ENCODE peak calls at places on chromosomes 11 and 22, in eight cellular contexts. N, Y, I, A, D, B, K and Q are unnamed samples.
A peak's percentile ranks its signal among the peaks of the same experiment; 100 is the strongest.

GRCh38 chr11:128632151-128632791 is 44.9 kb upstream of the ETS1 start:
- DNase-seq in N (peak; percentile 68), I (no peak), B (peak; percentile 61), A (peak; percentile 69), D (peak; percentile 74), Y (peak; percentile 40), K (peak; percentile 39), Q (no peak)

GRCh38 chr11:14642873-14643696 is 519 bp upstream of the PDE3B start:
- DNase-seq in N (no peak), I (no peak), Y (no peak), B (no peak), A (no peak), D (no peak), K (no peak), Q (no peak)

GRCh38 chr11:116725434-116726221 is 47.2 kb downstream of the BUD13 start:
- DNase-seq in A (no peak), I (no peak), N (no peak), D (peak; percentile 44), B (no peak), Y (no peak), K (no peak), Q (no peak)

GRCh38 chr11:94218372-94218771 is 86.0 kb upstream of the IZUMO1R start:
- DNase-seq in I (no peak), K (no peak), Y (no peak), B (no peak), N (no peak), A (no peak), D (peak; percentile 9), Q (no peak)

GRCh38 chr11:13152736-13153541 is 124.7 kb upstream of the BMAL1 start:
- DNase-seq in D (peak; percentile 42), I (no peak), K (peak; percentile 61), B (no peak), A (no peak), Y (no peak), N (no peak), Q (no peak)

GRCh38 chr11:47366020-47366490 is 12.3 kb downstream of the SPI1 start:
- DNase-seq in K (no peak), B (no peak), A (no peak), N (no peak), I (no peak), D (no peak), Y (no peak), Q (no peak)

GRCh38 chr11:58707767-58708166 is 24.0 kb downstream of the GLYAT start:
- DNase-seq in B (no peak), N (no peak), I (no peak), K (no peak), Y (no peak), A (no peak), D (no peak), Q (no peak)

GRCh38 chr11:24134879-24135588 is 361.8 kb upstream of the LUZP2 start:
- DNase-seq in I (no peak), Y (no peak), D (no peak), A (no peak), K (no peak), N (no peak), B (no peak), Q (no peak)

GRCh38 chr11:65366340-65366773 is 11.8 kb downstream of the TIGD3 start:
- DNase-seq in D (peak; percentile 86), I (no peak), N (peak; percentile 87), K (peak; percentile 51), A (no peak), B (no peak), Y (no peak), Q (no peak)

GRCh38 chr11:66186470-66186869 is 82.0 kb upstream of the RAB1B start:
- DNase-seq in D (no peak), Y (no peak), N (no peak), A (no peak), I (no peak), K (no peak), B (no peak), Q (no peak)

GRCh38 chr11:121328213-121328966 is 35.8 kb downstream of the SC5D start:
- DNase-seq in B (no peak), N (no peak), A (no peak), D (no peak), K (no peak), I (no peak), Y (peak; percentile 5), Q (no peak)

GRCh38 chr11:93775289-93775688 is 8.8 kb upstream of the MED17 start:
- DNase-seq in A (peak; percentile 63), I (no peak), Y (no peak), D (no peak), N (no peak), B (peak; percentile 13), K (peak; percentile 16), Q (no peak)

GRCh38 chr11:1206391-1207271 is 16.2 kb upstream of the MUC5B start:
- DNase-seq in D (no peak), A (peak; percentile 7), K (no peak), B (no peak), I (peak; percentile 8), Y (no peak), N (no peak), Q (no peak)

GRCh38 chr11:123581651-123582399 is 72.6 kb downstream of the SCN3B start:
- DNase-seq in N (no peak), K (no peak), Y (no peak), A (no peak), D (no peak), B (no peak), I (no peak), Q (no peak)

GRCh38 chr11:12064954-12065280 is 45.5 kb upstream of the MICAL2 start:
- DNase-seq in I (no peak), Y (no peak), D (no peak), K (no peak), N (no peak), B (no peak), A (no peak), Q (no peak)

GRCh38 chr11:12064136-12064953 is 46.0 kb upstream of the MICAL2 start:
- DNase-seq in K (no peak), I (no peak), D (no peak), N (no peak), B (no peak), Y (no peak), A (no peak), Q (no peak)

GRCh38 chr11:12060385-12060980 is 49.9 kb upstream of the MICAL2 start:
- DNase-seq in D (no peak), A (no peak), I (no peak), K (no peak), B (no peak), Y (no peak), N (no peak), Q (no peak)

GRCh38 chr11:12061851-12062560 is 48.4 kb upstream of the MICAL2 start:
- DNase-seq in I (no peak), A (no peak), K (no peak), Y (no peak), D (no peak), N (no peak), B (no peak), Q (no peak)

GRCh38 chr11:12063251-12063650 is 47.1 kb upstream of the MICAL2 start:
- DNase-seq in Y (no peak), D (no peak), N (no peak), B (no peak), K (no peak), A (no peak), I (no peak), Q (no peak)
- TF ChIP-seq CTCF in Y (no peak), D (no peak), N (no peak), B (no peak), K (no peak), A (no peak), I (no peak), Q (no peak)

GRCh38 chr22:20130319-20130718 is 1.3 kb upstream of the ZDHHC8 start:
- DNase-seq in A (no peak), Y (no peak), B (no peak), N (no peak), I (no peak), D (no peak), K (no peak), Q (no peak)
- TF ChIP-seq CTCF in A (no peak), Y (no peak), B (no peak), N (no peak), I (no peak), D (no peak), K (no peak), Q (no peak)

GRCh38 chr22:37223965-37224551 is 11.8 kb upstream of the SSTR3 start:
- DNase-seq in A (no peak), I (no peak), D (no peak), Y (no peak), N (no peak), K (no peak), B (no peak), Q (no peak)

GRCh38 chr22:37226087-37226486 is 13.8 kb upstream of the SSTR3 start:
- DNase-seq in K (no peak), I (no peak), N (no peak), A (no peak), D (no peak), B (no peak), Y (no peak), Q (no peak)

GRCh38 chr22:37224757-37225420 is 12.6 kb upstream of the SSTR3 start:
- DNase-seq in K (no peak), A (no peak), Y (no peak), D (no peak), N (no peak), I (no peak), B (no peak), Q (no peak)

GRCh38 chr22:37226514-37226913 is 14.2 kb upstream of the SSTR3 start:
- DNase-seq in D (no peak), N (no peak), I (no peak), K (no peak), Y (no peak), A (no peak), B (no peak), Q (no peak)

DNA sequence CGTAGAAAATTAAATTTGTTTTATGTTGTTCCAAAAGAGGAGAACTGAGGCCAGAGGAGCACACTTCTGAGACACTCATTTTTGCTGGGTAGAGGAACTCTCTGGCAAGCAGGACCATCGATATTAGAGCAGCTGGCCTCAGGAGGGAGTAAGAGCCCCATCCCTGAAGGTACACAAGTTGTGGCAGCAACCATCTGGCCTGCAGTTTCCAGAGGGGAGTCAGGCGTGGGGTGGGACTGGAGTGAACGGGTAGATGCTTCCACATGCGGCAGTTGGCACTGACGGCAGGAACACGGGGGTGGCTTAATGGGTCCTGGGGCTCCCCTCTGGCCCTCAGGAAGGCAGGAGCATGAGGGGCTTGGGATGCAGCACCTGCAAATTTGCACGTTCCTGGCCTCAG is 13.2 kb upstream of the SSTR3 start:
- DNase-seq in K (no peak), I (no peak), N (no peak), B (no peak), Y (no peak), A (no peak), D (no peak), Q (no peak)
- TF ChIP-seq CTCF in K (no peak), I (no peak), N (peak; percentile 7), B (no peak), Y (no peak), A (no peak), D (no peak), Q (no peak)

DNA sequence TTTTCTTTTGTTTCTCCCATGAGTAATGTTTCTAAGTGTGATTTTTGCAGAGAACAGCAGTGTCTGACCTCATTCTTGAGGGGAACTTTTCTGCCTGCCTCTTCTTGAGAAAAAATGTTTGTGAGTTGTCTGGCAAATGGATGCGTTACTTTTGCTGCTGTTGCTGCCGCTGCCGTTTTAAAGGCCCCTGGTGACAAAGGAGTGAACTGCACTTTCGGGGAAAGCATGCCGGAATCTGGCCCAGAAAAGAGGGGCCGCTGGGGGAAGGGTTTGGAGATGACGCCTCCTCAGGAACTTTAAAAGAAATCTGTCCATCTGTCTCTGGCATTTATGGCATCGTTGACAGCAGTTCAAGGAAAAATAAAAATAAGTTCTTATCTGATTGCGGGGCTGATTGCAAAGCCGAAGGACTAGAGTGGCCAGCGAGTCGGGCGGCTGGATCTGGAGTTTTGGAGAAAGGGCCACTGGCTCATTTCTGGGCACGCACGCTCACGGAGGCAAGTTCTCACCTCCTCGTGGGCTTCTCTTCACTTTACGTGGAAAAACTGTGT is 16.5 kb downstream of the ZBTB16 start:
- DNase-seq in I (peak; percentile 37), Y (no peak), A (peak; percentile 69), D (peak; percentile 24), K (peak; percentile 51), B (peak; percentile 66), N (peak; percentile 80), Q (no peak)
- TF ChIP-seq CTCF in I (peak; percentile 67), Y (peak; percentile 65), A (peak; percentile 54), D (peak; percentile 44), K (peak; percentile 44), B (peak; percentile 78), N (peak; percentile 59), Q (no peak)